ENCODE peak calls at places on chromosome 9, in five cellular contexts. C is NCI-H1436 treated with DMSO at 0.1 percent for 48 hours, G is tibial nerve, I is KG1, D is T-cell. B is an unnamed sample.
A peak's percentile ranks its signal among the peaks of the same experiment; 100 is the strongest.

GRCh38 chr9:34591091-34591910 is 1.8 kb upstream of the CNTFR start:
- DNase-seq in C (no peak), G (peak; percentile 78), I (peak; percentile 37), D (peak; percentile 76), B (no peak)

GRCh38 chr9:93305497-93306020 is 121.6 kb downstream of the WNK2 start:
- DNase-seq in C (no peak), G (no peak), I (no peak), D (no peak), B (no peak)

GRCh38 chr9:21324040-21324439 is 11.2 kb downstream of the KLHL9 start:
- DNase-seq in C (no peak), G (no peak), I (no peak), D (no peak), B (no peak)

GRCh38 chr9:110887276-110887675 is 151.0 kb downstream of the LPAR1 start:
- DNase-seq in C (no peak), G (no peak), I (no peak), D (no peak), B (no peak)

GRCh38 chr9:69955536-69956355 is 87.9 kb upstream of the MAMDC2 start:
- DNase-seq in C (no peak), G (no peak), I (no peak), D (no peak), B (no peak)

GRCh38 chr9:132244582-132245455 is 83.0 kb downstream of the NTNG2 start:
- DNase-seq in C (no peak), G (no peak), I (no peak), D (no peak), B (no peak)

GRCh38 chr9:94577036-94577435 is 16.6 kb downstream of the FBP2 start:
- DNase-seq in C (no peak), G (no peak), I (no peak), D (no peak), B (no peak)

GRCh38 chr9:109745335-109746283 is 34.4 kb upstream of the PALM2AKAP2 start:
- DNase-seq in C (no peak), G (peak; percentile 24), I (no peak), D (no peak), B (no peak)

GRCh38 chr9:23826120-23826629 is at the start of gene ELAVL2:
- DNase-seq in C (peak; percentile 75), G (peak; percentile 65), I (no peak), D (peak; percentile 23), B (no peak)

GRCh38 chr9:21413089-21414023 is 4.4 kb downstream of the IFNA8 start:
- DNase-seq in C (no peak), G (no peak), I (no peak), D (no peak), B (no peak)

GRCh38 chr9:4997196-4997595 is 12.1 kb downstream of the JAK2 start:
- DNase-seq in C (no peak), G (no peak), I (no peak), D (no peak), B (no peak)

B was measured in SK-N-MC.